ENCODE peak calls at places on chromosomes 12 and 14, in nine cellular contexts. U is body of pancreas; N is activated T-cell treated with anti-CD3 and anti-CD28 coated beads, Interleukin-2, amount 50 U/mL, for 4 hours; X is heart left ventricle; A is IMR-90; F is stimulated activated CD8-positive, alpha-beta memory T cell treated with anti-CD3 and anti-CD28 coated beads, Interleukin-2, amount 100 ng/mL, for 1 hour; L is left colon; D is activated CD4-positive, alpha-beta memory T cell treated with anti-CD3 and anti-CD28 coated beads, Interleukin-2, amount 10 ng/mL, durations not matched to agents 7 days and 5 days; Q is hepatocyte. E is an unnamed sample.

GRCh38 chr12:25382311-25383106 is 131.8 kb upstream of the KRAS start:
- DNase-seq in U (no peak), N (no peak), X (no peak), A (no peak), F (no peak), L (peak; percentile 55), D (peak; percentile 31), Q (no peak), E (no peak)

GRCh38 chr12:56299308-56299852 is 750 bp downstream of the CS start:
- DNase-seq in U (no peak), N (peak; percentile 9), X (no peak), A (peak; percentile 17), F (no peak), L (peak; percentile 59), D (peak; percentile 35), Q (peak; percentile 32), E (no peak)

GRCh38 chr14:105419305-105420091 is at the start of gene MTA1:
- DNase-seq in U (no peak), N (peak; percentile 41), X (peak; percentile 75), A (peak; percentile 8), F (peak; percentile 11), L (no peak), D (peak; percentile 56), Q (peak; percentile 77), E (no peak)

GRCh38 chr14:105135700-105136395 is 32.7 kb downstream of the JAG2 start:
- DNase-seq in U (no peak), N (no peak), X (no peak), A (no peak), F (no peak), L (no peak), D (no peak), Q (no peak), E (no peak)

GRCh38 chr14:93219103-93219726 is 12.2 kb downstream of the UBR7 start:
- DNase-seq in U (peak; percentile 65), N (peak; percentile 29), X (no peak), A (peak; percentile 65), F (peak; percentile 28), L (no peak), D (peak; percentile 52), Q (peak; percentile 81), E (peak; percentile 73)

GRCh38 chr14:101964297-101965144 is at the start of gene DYNC1H1:
- DNase-seq in U (peak; percentile 90), N (peak; percentile 83), X (peak; percentile 97), A (peak; percentile 94), F (peak; percentile 78), L (peak; percentile 91), D (peak; percentile 92), Q (peak; percentile 98), E (peak; percentile 87)

GRCh38 chr14:79274641-79275366 is 936.5 kb downstream of the DIO2 start:
- DNase-seq in U (no peak), N (no peak), X (no peak), A (peak; percentile 20), F (no peak), L (no peak), D (no peak), Q (no peak), E (no peak)

GRCh38 chr14:74838141-74838540 is 37.8 kb downstream of the PROX2 start:
- DNase-seq in U (no peak), N (no peak), X (no peak), A (peak; percentile 30), F (no peak), L (no peak), D (no peak), Q (no peak), E (no peak)

GRCh38 chr12:62866451-62867082 is 68.4 kb downstream of the PPM1H start:
- DNase-seq in U (no peak), N (no peak), X (no peak), A (peak; percentile 77), F (no peak), L (no peak), D (no peak), Q (peak; percentile 32), E (peak; percentile 92)

GRCh38 chr12:22312336-22312735 is 22.2 kb downstream of the ST8SIA1 start:
- DNase-seq in U (no peak), N (no peak), X (peak; percentile 70), A (peak; percentile 54), F (no peak), L (no peak), D (no peak), Q (no peak), E (no peak)

GRCh38 chr14:24241829-24242443 is 487 bp downstream of the TINF2 start:
- DNase-seq in U (peak; percentile 93), N (peak; percentile 91), X (peak; percentile 94), A (peak; percentile 89), F (peak; percentile 90), L (peak; percentile 95), D (peak; percentile 94), Q (peak; percentile 98), E (peak; percentile 87)

E was measured in amniotic epithelial cell.